ENCODE peak calls at places on chromosomes 7 and 10, in five cellular contexts. E is dermis microvascular lymphatic vessel endothelial cell; H is epithelial cell of esophagus; Z is DMS 273 treated with DMSO at 0.1 percent for 48 hours; Q is activated CD8-positive, alpha-beta T cell treated with anti-CD3 and anti-CD28 coated beads for 36 hours. S is an unnamed sample.

GRCh38 chr7:33093266-33093665 is 15.9 kb downstream of the RP9 start:
- DNase-seq in E (no peak), Z (peak), H (no peak), Q (no peak), S (no peak)

GRCh38 chr10:52115823-52116222 is 198.3 kb upstream of the DKK1 start:
- DNase-seq in Q (no peak), H (peak), E (no peak), Z (no peak), S (peak)

GRCh38 chr7:116582164-116582732 is 57.4 kb downstream of the CAV1 start:
- DNase-seq in H (no peak), Q (no peak), E (peak), Z (no peak), S (no peak)

GRCh38 chr10:18683427-18683826 is 24.2 kb downstream of the ARL5B start:
- DNase-seq in Z (no peak), Q (no peak), H (peak), E (no peak), S (peak)

GRCh38 chr7:73509463-73509862 is 12.6 kb downstream of the BAZ1B start:
- DNase-seq in Z (no peak), Q (no peak), H (no peak), E (no peak), S (no peak)

GRCh38 chr7:98949336-98950044 is 71.2 kb downstream of the TRRAP start:
- DNase-seq in H (no peak), E (no peak), Q (no peak), Z (no peak), S (no peak)

GRCh38 chr10:116538461-116538860 is 7.3 kb upstream of the PNLIP start:
- DNase-seq in Q (no peak), H (peak), Z (no peak), E (no peak), S (peak)

GRCh38 chr7:135672560-135673359 is 10.4 kb downstream of the STMP1 start:
- DNase-seq in Q (peak), H (peak), Z (peak), E (peak), S (peak)

GRCh38 chr10:95295031-95295755 is 4.4 kb upstream of the PDLIM1 start:
- DNase-seq in H (peak), Z (no peak), Q (peak), E (no peak), S (peak)

S was measured in bronchial epithelial cell.